ENCODE peak calls at places on chromosome 17, in five cellular contexts. V, E, Z, H and N are unnamed samples.

GRCh38 chr17:44738214-44738906 is 20.4 kb upstream of the ADAM11 start:
- DNase-seq in E (no peak), Z (no peak), V (no peak), H (no peak), N (no peak)

GRCh38 chr17:48564200-48565023 is 13.7 kb downstream of the HOXB4 start:
- DNase-seq in V (no peak), E (no peak), Z (peak; percentile 40), H (no peak), N (peak; percentile 59)

GRCh38 chr17:32269377-32269776 is 3.7 kb downstream of the RHBDL3 start:
- DNase-seq in E (no peak), V (peak; percentile 65), H (no peak), Z (no peak), N (no peak)

GRCh38 chr17:82358467-82359350 is at the start of gene TEX19:
- DNase-seq in E (no peak), V (no peak), Z (no peak), H (peak; percentile 27), N (no peak)

GRCh38 chr17:19546289-19547065 is 12.8 kb downstream of the SLC47A1 start:
- DNase-seq in V (peak; percentile 44), H (no peak), Z (no peak), E (peak; percentile 58), N (no peak)

GRCh38 chr17:19719365-19720209 is 3.2 kb upstream of the SLC47A2 start:
- DNase-seq in E (peak; percentile 28), Z (no peak), V (no peak), H (no peak), N (no peak)

GRCh38 chr17:59572301-59572924 is 7.0 kb downstream of the DHX40 start:
- DNase-seq in E (no peak), H (no peak), Z (no peak), V (no peak), N (no peak)

GRCh38 chr17:20234266-20234665 is 225.1 kb downstream of the SPECC1 start:
- DNase-seq in E (no peak), H (no peak), Z (no peak), V (no peak), N (no peak)

GRCh38 chr17:73799781-73800627 is 155.8 kb upstream of the SDK2 start:
- DNase-seq in E (no peak), V (no peak), Z (no peak), H (no peak), N (no peak)

GRCh38 chr17:81342700-81343070 is 47.6 kb upstream of the SLC38A10 start:
- DNase-seq in H (no peak), Z (no peak), E (no peak), V (no peak), N (no peak)

GRCh38 chr17:1588781-1589585 is 26.4 kb upstream of the PITPNA start:
- DNase-seq in H (no peak), V (no peak), Z (no peak), E (peak; percentile 62), N (no peak)

GRCh38 chr17:68961204-68961893 is 6.2 kb upstream of the ABCA8 start:
- DNase-seq in H (no peak), Z (no peak), V (peak; percentile 68), E (peak; percentile 68), N (no peak)

GRCh38 chr17:6079960-6080359 is 9.8 kb downstream of the WSCD1 start:
- DNase-seq in V (no peak), Z (no peak), E (no peak), H (no peak), N (no peak)

GRCh38 chr17:81394831-81395599 is at the start of gene BAHCC1:
- DNase-seq in H (peak; percentile 100), Z (peak; percentile 100), E (peak; percentile 100), V (peak; percentile 100), N (peak; percentile 99)

GRCh38 chr17:29557085-29557697 is 9.6 kb downstream of the ABHD15 start:
- DNase-seq in E (no peak), Z (no peak), H (no peak), V (no peak), N (no peak)

GRCh38 chr17:79621151-79621940 is 10.5 kb upstream of the RBFOX3 start:
- DNase-seq in H (no peak), E (peak; percentile 7), Z (no peak), V (peak; percentile 4), N (no peak)

GRCh38 chr17:32876414-32877163 is at the start of gene MYO1D:
- DNase-seq in Z (peak; percentile 40), E (peak; percentile 59), V (peak; percentile 25), H (peak; percentile 61), N (no peak)

GRCh38 chr17:52828621-52829020 is 670.1 kb upstream of the CA10 start:
- DNase-seq in V (no peak), H (no peak), Z (no peak), E (no peak), N (no peak)

GRCh38 chr17:3695129-3695722 is 729 bp downstream of the P2RX5 start:
- DNase-seq in H (no peak), E (peak; percentile 95), V (peak; percentile 58), Z (no peak), N (no peak)

GRCh38 chr17:28734712-28735241 is 6.2 kb downstream of the NEK8 start:
- DNase-seq in Z (no peak), V (no peak), H (no peak), E (no peak), N (no peak)

GRCh38 chr17:42578282-42578869 is 847 bp upstream of the PSMC3IP start:
- DNase-seq in Z (peak; percentile 81), V (peak; percentile 69), E (peak; percentile 81), H (peak; percentile 77), N (peak; percentile 81)

GRCh38 chr17:3861761-3862681 is 16.0 kb upstream of the NCBP3 start:
- DNase-seq in H (no peak), E (no peak), V (no peak), Z (no peak), N (no peak)

GRCh38 chr17:43645765-43646481 is 15.8 kb downstream of the MEOX1 start:
- DNase-seq in Z (peak; percentile 70), E (peak; percentile 86), H (no peak), V (peak; percentile 80), N (peak; percentile 73)

GRCh38 chr17:17104494-17104893 is 62.2 kb downstream of the MPRIP start:
- DNase-seq in E (peak; percentile 22), V (peak; percentile 13), H (no peak), Z (no peak), N (no peak)

GRCh38 chr17:27456681-27457404 is 595 bp downstream of the KSR1 start:
- DNase-seq in H (peak; percentile 21), E (peak; percentile 56), V (peak; percentile 20), Z (no peak), N (peak; percentile 40)

GRCh38 chr17:62680541-62681052 is 53.1 kb downstream of the MRC2 start:
- DNase-seq in Z (no peak), E (no peak), V (no peak), H (no peak), N (no peak)

GRCh38 chr17:78471635-78472034 is 93.2 kb downstream of the PGS1 start:
- DNase-seq in V (no peak), E (no peak), H (no peak), Z (no peak), N (no peak)

GRCh38 chr17:78168906-78169793 is 769 bp downstream of the SYNGR2 start:
- DNase-seq in E (peak; percentile 75), Z (peak; percentile 85), H (no peak), V (peak; percentile 58), N (peak; percentile 39)

GRCh38 chr17:19383681-19384470 is 3.1 kb downstream of the MFAP4 start:
- DNase-seq in E (peak; percentile 75), Z (no peak), H (no peak), V (peak; percentile 53), N (no peak)

GRCh38 chr17:78399028-78399692 is 20.7 kb downstream of the PGS1 start:
- DNase-seq in E (no peak), Z (no peak), H (no peak), V (no peak), N (no peak)

GRCh38 chr17:76239538-76240274 is 587 bp downstream of the RNF157 start:
- DNase-seq in E (no peak), H (no peak), Z (no peak), V (no peak), N (no peak)

GRCh38 chr17:6506679-6507231 is 49.6 kb downstream of the PITPNM3 start:
- DNase-seq in E (no peak), H (no peak), Z (peak; percentile 38), V (no peak), N (no peak)

GRCh38 chr17:50790619-50791018 is 23.3 kb upstream of the ANKRD40CL start:
- DNase-seq in V (no peak), Z (no peak), H (no peak), E (no peak), N (no peak)

GRCh38 chr17:73283841-73284282 is 22.2 kb upstream of the CPSF4L start:
- DNase-seq in V (no peak), Z (no peak), E (peak; percentile 68), H (no peak), N (peak; percentile 34)

GRCh38 chr17:79623786-79624657 is 13.2 kb upstream of the RBFOX3 start:
- DNase-seq in H (no peak), E (peak; percentile 21), Z (no peak), V (peak; percentile 7), N (no peak)

GRCh38 chr17:47227862-47228261 is 18.7 kb downstream of the MYL4 start:
- DNase-seq in H (no peak), E (no peak), Z (no peak), V (no peak), N (no peak)

GRCh38 chr17:32494621-32495346 is 8.0 kb downstream of the CDK5R1 start:
- DNase-seq in Z (no peak), V (no peak), H (peak; percentile 82), E (no peak), N (no peak)

GRCh38 chr17:32870027-32870670 is 6.8 kb downstream of the MYO1D start:
- DNase-seq in H (no peak), Z (peak; percentile 36), E (no peak), V (no peak), N (no peak)